ENCODE peak calls at places on chromosomes 16 and 17, in five cellular contexts. V, B, K, J and S are unnamed samples.

GRCh38 chr17:77852666-77853207 is 105.8 kb upstream of the TNRC6C start:
- DNase-seq in V (no peak), B (no peak), K (no peak), J (no peak), S (no peak)

GRCh38 chr16:50737420-50737959 is 4.4 kb upstream of the CYLD start:
- DNase-seq in V (no peak), B (no peak), K (peak), J (no peak), S (no peak)

GRCh38 chr17:68431661-68432071 is 25.6 kb downstream of the WIPI1 start:
- DNase-seq in V (no peak), B (no peak), K (no peak), J (no peak), S (no peak)

GRCh38 chr17:12410721-12411120 is 255.0 kb upstream of the MYOCD start:
- DNase-seq in V (no peak), B (no peak), K (no peak), J (no peak), S (no peak)

GRCh38 chr16:50634090-50634489 is 47.0 kb downstream of the SNX20 start:
- DNase-seq in V (no peak), B (no peak), K (no peak), J (no peak), S (no peak)

GRCh38 chr17:68600123-68600880 is 865 bp downstream of the FAM20A start:
- DNase-seq in V (peak), B (peak), K (peak), J (no peak), S (no peak)

GRCh38 chr17:64159051-64159590 is 29.2 kb upstream of the ERN1 start:
- DNase-seq in V (no peak), B (no peak), K (no peak), J (no peak), S (no peak)

GRCh38 chr17:11874756-11875155 is 122.5 kb downstream of the ZNF18 start:
- DNase-seq in V (no peak), B (no peak), K (no peak), J (no peak), S (no peak)

GRCh38 chr17:2054262-2054739 is 602 bp upstream of the HIC1 start:
- DNase-seq in V (peak), B (no peak), K (peak), J (no peak), S (no peak)

GRCh38 chr17:42979511-42980273 is at the start of gene PTGES3L:
- DNase-seq in V (no peak), B (peak), K (no peak), J (no peak), S (no peak)

GRCh38 chr16:88437367-88437964 is 15.6 kb upstream of the ZFPM1 start:
- DNase-seq in V (peak), B (peak), K (no peak), J (no peak), S (no peak)

GRCh38 chr16:70687172-70687531 is 1.3 kb upstream of the MTSS2 start:
- DNase-seq in V (no peak), B (no peak), K (no peak), J (no peak), S (no peak)

GRCh38 chr17:78986048-78986648 is 6.4 kb upstream of the LGALS3BP start:
- DNase-seq in V (no peak), B (peak), K (no peak), J (no peak), S (no peak)

GRCh38 chr16:69831212-69832123 is 69.3 kb downstream of the WWP2 start:
- DNase-seq in V (no peak), B (no peak), K (no peak), J (no peak), S (no peak)

GRCh38 chr17:13638855-13639458 is 37.2 kb upstream of the HS3ST3A1 start:
- DNase-seq in V (no peak), B (no peak), K (no peak), J (no peak), S (no peak)

GRCh38 chr16:66529475-66529874 is 20.4 kb downstream of the TK2 start:
- DNase-seq in V (no peak), B (no peak), K (no peak), J (no peak), S (no peak)

GRCh38 chr17:27495460-27495859 is 39.2 kb downstream of the KSR1 start:
- DNase-seq in V (no peak), B (no peak), K (no peak), J (no peak), S (no peak)

GRCh38 chr17:36460265-36460937 is 26.1 kb upstream of the ZNHIT3 start:
- DNase-seq in V (no peak), B (no peak), K (no peak), J (no peak), S (no peak)

GRCh38 chr17:82981141-82981540 is 98.3 kb upstream of the METRNL start:
- DNase-seq in V (no peak), B (no peak), K (peak), J (no peak), S (no peak)

GRCh38 chr16:23836404-23837291 is 865 bp downstream of the PRKCB start:
- DNase-seq in V (no peak), B (peak), K (no peak), J (no peak), S (no peak)
- H3K4me3 ChIP-seq in V (no peak), B (peak), K (peak), J (peak), S (peak)

GRCh38 chr16:4352843-4353242 is 1.7 kb upstream of the PAM16 start:
- DNase-seq in V (no peak), B (no peak), K (no peak), J (no peak), S (no peak)

GRCh38 chr16:4350787-4351659 is at the start of gene PAM16:
- DNase-seq in V (peak), B (peak), K (peak), J (peak), S (peak)

GRCh38 chr16:4353675-4354074 is 2.6 kb upstream of the PAM16 start:
- DNase-seq in V (no peak), B (no peak), K (no peak), J (no peak), S (no peak)

GRCh38 chr16:4350365-4350786 is 745 bp downstream of the PAM16 start:
- DNase-seq in V (no peak), B (no peak), K (no peak), J (no peak), S (no peak)

GRCh38 chr16:4351880-4352279 is 759 bp upstream of the PAM16 start:
- DNase-seq in V (no peak), B (no peak), K (no peak), J (no peak), S (no peak)
- H3K4me3 ChIP-seq in V (no peak), B (no peak), K (no peak), J (no peak), S (no peak)

GRCh38 chr16:73063284-73063733 is 15.4 kb upstream of the ZFHX3 start:
- DNase-seq in V (no peak), B (no peak), K (no peak), J (no peak), S (no peak)
- H3K4me3 ChIP-seq in V (no peak), B (peak), K (peak), J (no peak), S (peak)

DNA sequence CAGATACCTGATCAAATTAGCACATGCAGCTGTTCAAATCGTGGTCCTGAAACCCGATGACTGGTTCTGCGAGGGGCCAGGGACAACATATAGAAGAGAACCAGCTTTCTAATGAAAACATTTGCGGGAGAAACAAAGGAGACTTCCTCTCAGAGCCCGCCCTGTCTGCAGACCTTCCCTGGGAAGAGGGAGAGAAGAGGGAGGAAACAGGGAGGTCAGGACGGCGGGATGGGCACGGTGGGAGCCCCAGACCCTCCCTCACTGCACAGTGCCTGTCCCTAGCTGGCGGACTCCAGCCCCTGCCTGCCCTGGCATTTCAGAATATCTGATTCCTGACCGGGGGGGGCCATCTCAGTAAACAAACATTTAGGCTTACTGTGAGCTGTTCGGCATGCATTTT is 317.3 kb downstream of the FOXL1 start:
- DNase-seq in V (no peak), B (no peak), K (no peak), J (no peak), S (no peak)
- H3K4me3 ChIP-seq in V (no peak), B (no peak), K (no peak), J (no peak), S (no peak)

GRCh38 chr17:81197831-81198490 is 24.8 kb downstream of the CEP131 start:
- DNase-seq in V (no peak), B (no peak), K (no peak), J (no peak), S (no peak)
- H3K4me3 ChIP-seq in V (no peak), B (no peak), K (no peak), J (no peak), S (no peak)

GRCh38 chr17:9239821-9240658 is 218.7 kb downstream of the NTN1 start:
- DNase-seq in V (no peak), B (peak), K (no peak), J (peak), S (no peak)

GRCh38 chr17:9237661-9238301 is 216.5 kb downstream of the NTN1 start:
- DNase-seq in V (no peak), B (no peak), K (no peak), J (no peak), S (no peak)

GRCh38 chr17:9239260-9239820 is 218.0 kb downstream of the NTN1 start:
- DNase-seq in V (no peak), B (peak), K (no peak), J (no peak), S (no peak)

GRCh38 chr17:9237053-9237410 is 215.7 kb downstream of the NTN1 start:
- DNase-seq in V (no peak), B (no peak), K (no peak), J (no peak), S (no peak)

DNA sequence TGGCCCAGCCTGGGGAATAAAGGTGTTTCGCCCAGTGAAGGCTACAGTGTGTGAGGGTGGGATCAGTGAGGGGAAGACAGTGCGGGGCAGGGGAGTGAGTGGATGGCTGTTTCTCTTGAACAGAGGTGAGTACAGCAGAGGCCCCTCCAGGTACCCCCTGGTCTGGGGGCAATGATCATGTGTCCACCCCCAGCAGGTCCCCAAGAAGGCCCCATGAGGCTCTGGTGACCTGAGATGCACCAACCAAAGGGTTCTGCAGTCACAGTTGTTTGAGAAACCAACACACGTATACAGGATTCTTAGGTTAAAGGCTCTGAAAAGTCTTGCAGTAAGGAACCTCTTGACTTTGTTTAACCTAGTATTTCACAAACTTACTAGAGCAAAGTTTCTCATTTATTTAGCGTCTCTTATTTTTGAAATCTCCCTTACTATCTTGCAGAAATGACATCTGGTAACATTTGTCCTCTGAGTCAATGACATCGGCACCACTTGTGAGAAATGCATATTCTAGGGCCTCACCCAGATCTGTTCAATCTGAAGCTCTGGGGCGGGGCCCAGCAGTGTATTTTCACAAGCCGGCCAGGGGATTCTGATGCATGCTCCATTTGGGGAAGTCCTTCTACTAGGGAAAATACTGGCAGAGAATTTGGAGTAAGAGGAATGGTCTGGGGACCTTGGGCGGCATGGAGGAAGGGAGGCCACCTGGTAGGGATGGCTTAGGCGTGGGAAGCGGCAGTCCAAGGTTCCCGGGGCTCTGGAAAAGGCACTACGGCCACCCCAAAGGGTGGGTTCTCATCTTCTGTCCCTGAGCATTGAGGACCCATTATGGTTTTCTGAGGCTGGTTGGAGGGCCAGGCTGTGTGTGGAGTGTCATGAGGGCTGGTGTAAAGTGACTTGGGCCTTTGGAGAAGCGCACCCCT is 217.3 kb downstream of the NTN1 start:
- DNase-seq in V (no peak), B (no peak), K (no peak), J (no peak), S (no peak)
- H3K4me3 ChIP-seq in V (no peak), B (no peak), K (peak), J (no peak), S (no peak)

GRCh38 chr16:74169687-74170522 is 126.7 kb upstream of the PSMD7 start:
- DNase-seq in V (no peak), B (no peak), K (no peak), J (no peak), S (no peak)
- H3K4me3 ChIP-seq in V (peak), B (peak), K (peak), J (no peak), S (peak)

GRCh38 chr17:80254396-80255241 is 6.0 kb upstream of the RNF213 start:
- DNase-seq in V (peak), B (peak), K (no peak), J (no peak), S (peak)
- H3K4me3 ChIP-seq in V (no peak), B (no peak), K (no peak), J (no peak), S (no peak)